ENCODE peak calls at places on chromosomes 3 and 15, in seven cellular contexts. B is EH; O is NCI-H1092; D is GM23248; J is CD8-positive, alpha-beta T cell; W is NCI-H2029; H is SK-N-DZ. A is an unnamed sample.

GRCh38 chr3:195227871-195228270 is 43.1 kb downstream of the XXYLT1 start:
- DNase-seq in D (no peak), O (no peak), W (no peak), H (no peak), B (no peak), J (no peak), A (no peak)

GRCh38 chr3:8741581-8742355 is 8.2 kb downstream of the CAV3 start:
- DNase-seq in J (no peak), W (no peak), H (no peak), O (no peak), D (peak), B (peak), A (no peak)

GRCh38 chr3:25144430-25144829 is 283.6 kb upstream of the RARB start:
- DNase-seq in D (peak), B (no peak), W (no peak), O (no peak), H (no peak), J (no peak), A (no peak)

GRCh38 chr3:2714856-2715255 is 395.3 kb downstream of the IL5RA start:
- DNase-seq in W (peak), D (no peak), J (no peak), O (no peak), B (no peak), H (peak), A (no peak)

GRCh38 chr3:55305714-55306485 is 181.2 kb downstream of the WNT5A start:
- DNase-seq in B (peak), W (no peak), D (peak), O (no peak), H (no peak), J (no peak), A (no peak)

GRCh38 chr15:100341662-100342560 is at the start of gene ADAMTS17:
- DNase-seq in B (peak), H (peak), W (peak), D (peak), O (peak), J (peak), A (peak)

GRCh38 chr3:78497025-78497424 is 1270.8 kb downstream of the ROBO1 start:
- DNase-seq in H (no peak), W (peak), J (no peak), O (peak), D (no peak), B (no peak), A (no peak)

GRCh38 chr3:50930371-50931208 is 255.9 kb downstream of the DOCK3 start:
- DNase-seq in J (no peak), O (no peak), B (no peak), D (no peak), H (no peak), W (no peak), A (no peak)

GRCh38 chr3:37700849-37701248 is 160.8 kb upstream of the CTDSPL start:
- DNase-seq in J (no peak), B (peak), W (no peak), D (no peak), H (peak), O (no peak), A (no peak)

GRCh38 chr3:139838269-139838957 is 96.6 kb upstream of the CLSTN2 start:
- DNase-seq in J (no peak), W (no peak), O (no peak), B (no peak), H (no peak), D (no peak), A (no peak)

GRCh38 chr3:186818956-186819355 is 12.7 kb upstream of the RFC4 start:
- DNase-seq in J (no peak), O (no peak), D (no peak), W (no peak), H (no peak), B (no peak), A (no peak)

GRCh38 chr3:132966374-132966773 is 71.8 kb upstream of the TMEM108 start:
- DNase-seq in D (no peak), W (no peak), O (no peak), J (no peak), H (no peak), B (no peak), A (no peak)

GRCh38 chr3:13275376-13276005 is 144.6 kb downstream of the NUP210 start:
- DNase-seq in D (no peak), H (no peak), W (no peak), O (no peak), B (no peak), J (no peak), A (no peak)

GRCh38 chr3:71395927-71396695 is 187.4 kb downstream of the FOXP1 start:
- DNase-seq in H (no peak), D (peak), O (no peak), J (no peak), W (no peak), B (peak), A (no peak)

GRCh38 chr3:15033103-15033502 is 32.0 kb downstream of the MRPS25 start:
- DNase-seq in B (no peak), J (no peak), H (no peak), D (no peak), O (no peak), W (no peak), A (no peak)